ENCODE peak calls at places on chromosomes 12 and 14, in seven cellular contexts. Q is A549; S is psoas muscle; I is OCI-LY7; Y is CD4-positive, alpha-beta memory T cell; Z is hepatocyte; D is GM23248. A is an unnamed sample.

GRCh38 chr12:15770581-15770980 is 18.6 kb downstream of the EPS8 start:
- DNase-seq in Q (no peak), S (no peak), I (no peak), Y (no peak), Z (no peak), D (no peak), A (no peak)

GRCh38 chr14:30791522-30792351 is 82.6 kb upstream of the COCH start:
- DNase-seq in Q (no peak), S (no peak), I (no peak), Y (no peak), Z (no peak), D (no peak), A (no peak)

GRCh38 chr12:131052063-131052781 is 98.5 kb downstream of the ADGRD1 start:
- DNase-seq in Q (no peak), S (peak; percentile 34), I (no peak), Y (no peak), Z (no peak), D (no peak), A (no peak)

GRCh38 chr14:72651081-72651480 is 242.8 kb downstream of the DPF3 start:
- DNase-seq in Q (no peak), S (no peak), I (no peak), Y (no peak), Z (no peak), D (peak; percentile 40), A (no peak)

GRCh38 chr12:20863056-20863455 is 52.6 kb downstream of the SLCO1B3 start:
- DNase-seq in Q (no peak), S (no peak), I (no peak), Y (no peak), Z (no peak), D (no peak), A (no peak)

GRCh38 chr14:26204362-26204953 is 393.4 kb downstream of the NOVA1 start:
- DNase-seq in Q (no peak), S (peak; percentile 25), I (no peak), Y (no peak), Z (peak; percentile 6), D (peak; percentile 26), A (no peak)

GRCh38 chr14:81211844-81212243 is 8.9 kb downstream of the GTF2A1 start:
- DNase-seq in Q (peak; percentile 37), S (peak; percentile 74), I (peak; percentile 37), Y (peak; percentile 26), Z (peak; percentile 30), D (peak; percentile 60), A (no peak)

GRCh38 chr12:116864371-116865160 is 16.7 kb downstream of the HRK start:
- DNase-seq in Q (peak; percentile 53), S (no peak), I (no peak), Y (no peak), Z (no peak), D (peak; percentile 84), A (peak; percentile 8)

GRCh38 chr14:53260928-53261327 is 107.8 kb upstream of the DDHD1 start:
- DNase-seq in Q (no peak), S (no peak), I (no peak), Y (no peak), Z (no peak), D (no peak), A (no peak)

GRCh38 chr14:53265025-53265424 is 111.9 kb upstream of the DDHD1 start:
- DNase-seq in Q (peak; percentile 7), S (no peak), I (no peak), Y (no peak), Z (no peak), D (no peak), A (no peak)

GRCh38 chr14:53260286-53260685 is 107.2 kb upstream of the DDHD1 start:
- DNase-seq in Q (no peak), S (no peak), I (no peak), Y (no peak), Z (no peak), D (no peak), A (no peak)
- H3K9me3 ChIP-seq in Q (no peaks in the 10 kb centered on the region), S (peaks cover 6% of the 10 kb centered on the region), I (no peaks in the 10 kb centered on the region), Y (no peaks in the 10 kb centered on the region), Z (peaks cover 5% of the 10 kb centered on the region), D (no peaks in the 10 kb centered on the region), A (no peaks in the 10 kb centered on the region)

GRCh38 chr14:68523326-68523610 is 269.6 kb downstream of the ZFP36L1 start:
- DNase-seq in Q (no peak), S (no peak), I (no peak), Y (no peak), Z (no peak), D (no peak), A (no peak)
- H3K27ac ChIP-seq in Q (peak overlapping the region; percentile 79), S (peak overlapping the region; percentile 31), I (no peak overlapping the region), Y (no peak overlapping the region), Z (peak overlapping the region; percentile 99), D (no peak overlapping the region), A (peak overlapping the region; percentile 77)

DNA sequence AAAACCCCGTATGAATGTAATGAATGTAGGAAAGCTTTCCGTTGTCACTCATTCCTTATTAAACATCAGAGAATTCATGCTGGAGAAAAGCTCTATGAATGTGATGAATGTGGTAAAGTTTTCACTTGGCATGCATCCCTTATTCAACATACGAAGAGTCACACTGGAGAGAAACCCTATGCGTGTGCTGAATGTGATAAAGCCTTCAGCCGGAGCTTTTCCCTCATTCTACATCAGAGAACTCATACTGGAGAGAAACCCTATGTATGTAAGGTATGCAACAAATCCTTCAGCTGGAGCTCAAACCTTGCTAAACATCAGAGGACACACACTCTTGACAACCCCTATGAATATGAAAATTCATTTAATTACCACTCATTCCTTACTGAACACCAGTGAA is 23.8 kb downstream of the ZNF891 start:
- DNase-seq in Q (peak; percentile 47), S (no peak), I (no peak), Y (no peak), Z (no peak), D (peak; percentile 5), A (no peak)
- H3K9me3 ChIP-seq in Q (peaks cover 96% of the 10 kb centered on the region), S (peaks cover 99% of the 10 kb centered on the region), I (peaks cover 81% of the 10 kb centered on the region), Y (peaks cover 89% of the 10 kb centered on the region), Z (peaks cover 99% of the 10 kb centered on the region), D (peaks cover 43% of the 10 kb centered on the region), A (peaks cover 99% of the 10 kb centered on the region)

DNA sequence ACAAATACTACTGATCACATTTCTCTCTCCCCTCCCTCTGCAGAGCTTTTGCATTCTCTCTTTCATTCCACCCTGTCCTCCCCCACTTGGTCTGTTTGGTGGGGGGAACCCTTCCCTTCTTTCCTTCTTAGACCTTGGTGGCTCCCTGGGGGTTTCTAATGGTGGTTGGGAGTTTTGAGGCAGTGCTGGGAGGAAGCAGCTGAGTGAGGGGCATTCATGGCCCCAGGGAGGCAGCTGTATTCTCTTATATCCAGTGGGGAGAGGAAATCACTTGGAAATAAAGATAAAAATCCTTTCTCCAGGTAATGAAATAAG is 13.3 kb downstream of the NGDN start:
- DNase-seq in Q (no peak), S (no peak), I (no peak), Y (no peak), Z (no peak), D (no peak), A (no peak)
- H3K27ac ChIP-seq in Q (no peak overlapping the region), S (no peak overlapping the region), I (no peak overlapping the region), Y (no peak overlapping the region), Z (no peak overlapping the region), D (no peak overlapping the region), A (no peak overlapping the region)

DNA sequence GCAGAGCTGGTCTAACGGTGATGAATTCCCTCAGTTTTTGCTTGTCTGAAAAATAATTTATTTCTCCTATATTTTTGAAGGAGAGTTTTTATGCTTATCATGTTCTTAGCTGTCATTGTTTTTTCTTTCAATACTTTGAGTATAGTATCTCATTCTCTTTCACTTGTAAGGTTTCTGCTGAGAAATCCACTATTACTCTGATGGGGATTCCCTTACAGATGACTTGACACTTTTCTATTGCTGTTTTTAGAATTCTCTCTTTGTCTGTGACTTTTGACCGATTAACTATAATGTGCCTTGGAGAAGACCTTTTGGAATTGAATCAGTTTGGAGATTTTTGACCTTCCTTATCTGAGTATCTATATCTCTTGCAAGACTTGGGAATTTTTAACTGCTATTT is 139.6 kb downstream of the PRKD1 start:
- DNase-seq in Q (no peak), S (no peak), I (no peak), Y (no peak), Z (no peak), D (no peak), A (no peak)
- H3K9me3 ChIP-seq in Q (no peaks in the 10 kb centered on the region), S (no peaks in the 10 kb centered on the region), I (no peaks in the 10 kb centered on the region), Y (no peaks in the 10 kb centered on the region), Z (no peaks in the 10 kb centered on the region), D (no peaks in the 10 kb centered on the region), A (no peaks in the 10 kb centered on the region)